ENCODE peak calls at places on chromosomes 12 and 14, in eight cellular contexts. F is A549, O is fibroblast of mammary gland, L is GM06990, Q is WERI-Rb-1, N is K562, V is fibroblast of the aortic adventitia, J is AG04450. B is an unnamed sample.

GRCh38 chr14:32417956-32418552 is 89.0 kb downstream of the AKAP6 start:
- DNase-seq in F (peak), O (peak), L (no peak), Q (no peak), N (peak), V (peak), J (no peak), B (no peak)

GRCh38 chr12:77357654-77358053 is 292.3 kb upstream of the E2F7 start:
- DNase-seq in F (no peak), O (no peak), L (no peak), Q (no peak), N (no peak), V (no peak), J (no peak), B (no peak)

GRCh38 chr12:13270817-13271216 is 74.3 kb downstream of the EMP1 start:
- DNase-seq in F (no peak), O (no peak), L (no peak), Q (no peak), N (no peak), V (no peak), J (no peak), B (no peak)

GRCh38 chr14:67487937-67488893 is at the start of gene TMEM229B:
- DNase-seq in F (no peak), O (no peak), L (peak), Q (no peak), N (no peak), V (no peak), J (no peak), B (no peak)

GRCh38 chr12:109421355-109422087 is 55.6 kb downstream of the KCTD10 start:
- DNase-seq in F (no peak), O (no peak), L (no peak), Q (no peak), N (no peak), V (peak), J (no peak), B (no peak)

GRCh38 chr14:69171569-69171968 is 18.6 kb upstream of the DCAF5 start:
- DNase-seq in F (no peak), O (no peak), L (no peak), Q (peak), N (no peak), V (no peak), J (no peak), B (no peak)

GRCh38 chr12:27057543-27057942 is 24.8 kb downstream of the C12orf71 start:
- DNase-seq in F (no peak), O (no peak), L (no peak), Q (no peak), N (no peak), V (no peak), J (no peak), B (no peak)

GRCh38 chr12:115201928-115202327 is 518.0 kb upstream of the TBX3 start:
- DNase-seq in F (peak), O (no peak), L (no peak), Q (no peak), N (no peak), V (no peak), J (no peak), B (no peak)

GRCh38 chr12:15527201-15527782 is 205.0 kb downstream of the PTPRO start:
- DNase-seq in F (peak), O (peak), L (no peak), Q (peak), N (no peak), V (peak), J (no peak), B (peak)

GRCh38 chr14:25116607-25117006 is 66.7 kb upstream of the STXBP6 start:
- DNase-seq in F (no peak), O (no peak), L (no peak), Q (no peak), N (no peak), V (peak), J (no peak), B (no peak)

GRCh38 chr12:78359530-78359929 is 505.0 kb upstream of the SYT1 start:
- DNase-seq in F (no peak), O (peak), L (no peak), Q (no peak), N (no peak), V (peak), J (no peak), B (peak)

GRCh38 chr12:92595663-92596062 is 107.1 kb upstream of the PLEKHG7 start:
- DNase-seq in F (no peak), O (no peak), L (no peak), Q (no peak), N (no peak), V (no peak), J (no peak), B (no peak)

GRCh38 chr14:88364710-88365413 is 20.6 kb upstream of the SPATA7 start:
- DNase-seq in F (no peak), O (no peak), L (no peak), Q (no peak), N (no peak), V (no peak), J (no peak), B (no peak)

GRCh38 chr14:68367444-68368014 is 425.3 kb downstream of the ZFP36L1 start:
- DNase-seq in F (no peak), O (no peak), L (no peak), Q (no peak), N (no peak), V (no peak), J (no peak), B (no peak)

GRCh38 chr14:65415613-65416012 is 3.1 kb downstream of the FUT8 start:
- DNase-seq in F (no peak), O (no peak), L (no peak), Q (no peak), N (no peak), V (no peak), J (no peak), B (no peak)

GRCh38 chr12:87439990-87440827 is 589.0 kb downstream of the C12orf50 start:
- DNase-seq in F (peak), O (peak), L (no peak), Q (no peak), N (no peak), V (peak), J (peak), B (peak)

GRCh38 chr12:113844495-113845175 is 121.5 kb downstream of the RBM19 start:
- DNase-seq in F (no peak), O (no peak), L (no peak), Q (no peak), N (no peak), V (no peak), J (no peak), B (no peak)

GRCh38 chr12:53862831-53863230 is 75.8 kb upstream of the HOXC13 start:
- DNase-seq in F (peak), O (peak), L (no peak), Q (no peak), N (no peak), V (peak), J (no peak), B (no peak)

GRCh38 chr14:102900631-102901571 is 21.6 kb upstream of the AMN start:
- DNase-seq in F (no peak), O (no peak), L (peak), Q (no peak), N (no peak), V (no peak), J (no peak), B (no peak)

GRCh38 chr14:58637040-58637390 is 747 bp upstream of the DACT1 start:
- DNase-seq in F (peak), O (peak), L (no peak), Q (no peak), N (no peak), V (peak), J (peak), B (peak)

GRCh38 chr12:50072198-50072907 is 12.8 kb upstream of the SMARCD1 start:
- DNase-seq in F (no peak), O (no peak), L (no peak), Q (no peak), N (peak), V (no peak), J (no peak), B (no peak)

GRCh38 chr14:39430762-39431415 is 1.3 kb downstream of the FBXO33 start:
- DNase-seq in F (peak), O (peak), L (no peak), Q (peak), N (peak), V (peak), J (no peak), B (no peak)

GRCh38 chr14:65211341-65211987 is 109.1 kb upstream of the MAX start:
- DNase-seq in F (peak), O (peak), L (no peak), Q (no peak), N (peak), V (peak), J (peak), B (peak)

GRCh38 chr14:24135584-24135833 is 485 bp upstream of the PSME1 start:
- DNase-seq in F (no peak), O (no peak), L (no peak), Q (no peak), N (no peak), V (no peak), J (no peak), B (no peak)

GRCh38 chr12:62801796-62802195 is 133.2 kb downstream of the PPM1H start:
- DNase-seq in F (no peak), O (no peak), L (no peak), Q (no peak), N (no peak), V (no peak), J (no peak), B (no peak)

GRCh38 chr12:130628304-130628703 is 87.8 kb downstream of the RIMBP2 start:
- DNase-seq in F (no peak), O (no peak), L (no peak), Q (no peak), N (no peak), V (no peak), J (no peak), B (no peak)

GRCh38 chr12:120043421-120043820 is 54.4 kb downstream of the BICDL1 start:
- DNase-seq in F (no peak), O (no peak), L (no peak), Q (peak), N (no peak), V (no peak), J (no peak), B (no peak)

GRCh38 chr14:61607570-61608244 is 87.6 kb upstream of the HIF1A start:
- DNase-seq in F (no peak), O (no peak), L (no peak), Q (no peak), N (no peak), V (no peak), J (no peak), B (no peak)

GRCh38 chr12:113030875-113031525 is 25.5 kb upstream of the DTX1 start:
- DNase-seq in F (peak), O (peak), L (peak), Q (peak), N (peak), V (peak), J (no peak), B (peak)

GRCh38 chr14:20986811-20987210 is 3.0 kb upstream of the METTL17 start:
- DNase-seq in F (peak), O (peak), L (no peak), Q (no peak), N (peak), V (peak), J (peak), B (peak)

GRCh38 chr12:442235-442884 is 17.4 kb upstream of the B4GALNT3 start:
- DNase-seq in F (peak), O (peak), L (no peak), Q (peak), N (peak), V (peak), J (peak), B (peak)

GRCh38 chr12:11795192-11795909 is 145.9 kb downstream of the ETV6 start:
- DNase-seq in F (no peak), O (no peak), L (no peak), Q (no peak), N (no peak), V (no peak), J (no peak), B (no peak)

GRCh38 chr12:95815635-95816212 is 25.2 kb upstream of the NTN4 start:
- DNase-seq in F (peak), O (peak), L (no peak), Q (no peak), N (peak), V (peak), J (no peak), B (no peak)

GRCh38 chr12:21828779-21829178 is 54.3 kb upstream of the KCNJ8 start:
- DNase-seq in F (no peak), O (peak), L (no peak), Q (no peak), N (no peak), V (peak), J (no peak), B (no peak)

GRCh38 chr12:68406134-68406576 is 74.0 kb upstream of the MDM1 start:
- DNase-seq in F (peak), O (peak), L (no peak), Q (peak), N (peak), V (peak), J (peak), B (peak)
- TF ChIP-seq CTCF in F (no peak), O (peak), L (no peak), Q (peak), N (peak), V (peak), J (peak), B (peak)

DNA sequence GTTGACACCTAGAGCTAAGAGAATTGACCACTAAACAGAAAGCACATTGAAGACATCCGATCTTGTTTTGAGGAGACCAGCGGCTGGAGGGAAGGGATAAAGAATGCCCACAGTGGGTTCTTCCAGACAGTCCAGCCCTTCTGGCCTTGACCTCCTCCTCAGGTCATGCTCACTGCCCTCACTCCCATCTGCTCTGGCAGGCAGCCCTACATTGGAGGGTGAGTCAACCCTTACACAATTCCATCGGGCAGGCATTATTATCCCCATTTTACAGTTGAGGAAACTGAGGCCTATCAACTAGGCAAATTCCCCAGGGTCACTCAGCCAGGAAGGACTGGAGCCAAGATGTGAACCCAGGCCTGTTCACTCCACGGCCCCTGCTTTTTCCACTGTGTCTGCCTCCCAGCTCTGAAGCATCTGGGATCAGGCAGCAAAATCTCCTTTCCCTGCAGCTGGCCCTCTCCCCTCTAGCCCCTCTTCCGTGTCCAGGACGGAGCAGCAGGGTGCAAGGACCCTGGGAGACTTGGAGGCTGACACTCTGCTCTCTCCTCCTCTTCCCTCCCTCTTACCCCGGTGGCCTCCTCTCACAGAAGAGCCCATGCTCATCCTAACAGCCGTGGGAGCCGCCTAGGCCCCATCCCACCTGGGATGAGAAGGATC is 5.3 kb downstream of the SCNN1A start:
- DNase-seq in F (peak), O (peak), L (no peak), Q (no peak), N (no peak), V (no peak), J (no peak), B (no peak)
- H3K4me3 ChIP-seq in F (no peak), O (no peak), L (no peak), Q (no peak), N (no peak), V (no peak), J (no peak), B (no peak)

GRCh38 chr14:63203618-63204406 is 431 bp upstream of the RHOJ start:
- DNase-seq in F (peak), O (peak), L (no peak), Q (peak), N (peak), V (peak), J (peak), B (peak)
- TF ChIP-seq CTCF in F (no peak), O (peak), L (no peak), Q (no peak), N (no peak), V (peak), J (peak), B (peak)

DNA sequence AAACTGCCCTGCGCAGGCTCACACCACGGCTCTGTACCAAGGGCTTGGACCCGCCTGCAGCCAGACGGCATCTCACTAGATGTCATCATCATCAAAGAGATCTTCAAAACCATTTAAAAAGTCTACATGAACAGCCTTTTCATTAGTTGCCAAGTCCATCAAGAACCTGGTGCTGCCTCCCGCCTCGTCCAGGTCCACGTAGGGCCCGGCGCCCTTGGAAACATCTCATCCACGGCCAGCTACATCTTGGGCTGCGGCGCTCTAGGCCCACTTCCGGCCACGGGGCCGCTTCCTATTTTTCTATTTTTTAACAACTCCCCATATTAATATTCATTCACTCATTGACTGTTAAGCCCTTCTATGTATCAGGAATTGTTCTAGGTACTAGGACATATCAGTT is 7.4 kb upstream of the GNPNAT1 start:
- DNase-seq in F (no peak), O (no peak), L (no peak), Q (no peak), N (no peak), V (no peak), J (no peak), B (no peak)
- H3K4me3 ChIP-seq in F (no peak), O (no peak), L (no peak), Q (no peak), N (no peak), V (no peak), J (no peak), B (no peak)

DNA sequence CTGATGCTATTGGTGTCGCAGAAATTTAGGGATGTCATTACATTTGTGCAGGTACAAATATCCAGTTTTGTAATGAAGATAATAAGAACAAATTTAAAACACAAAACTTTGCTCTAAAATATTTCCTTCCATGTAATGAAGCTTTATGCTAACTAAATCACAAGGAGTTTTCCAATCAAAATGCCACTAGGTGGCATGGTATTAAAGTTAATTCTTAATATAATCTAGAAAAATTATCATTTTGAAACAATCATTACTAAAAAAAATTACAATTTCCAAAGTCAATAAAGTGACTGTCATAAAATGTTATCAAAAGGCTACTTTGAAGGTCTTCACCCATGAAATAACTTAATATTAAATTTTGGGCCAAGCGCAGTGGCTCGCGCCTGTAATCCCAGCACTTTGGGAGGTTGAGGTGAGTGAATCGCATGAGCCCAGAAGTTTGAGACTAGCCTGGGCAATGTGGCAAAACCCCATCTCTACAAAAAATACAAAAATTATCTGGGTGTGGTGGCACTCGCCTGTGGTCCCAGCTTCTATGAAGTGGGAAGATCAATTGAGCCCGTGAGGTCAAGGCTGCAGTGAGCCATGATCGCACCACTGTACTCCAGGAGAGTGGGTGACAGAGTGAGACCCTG is 77.4 kb downstream of the KIF21A start:
- DNase-seq in F (no peak), O (peak), L (no peak), Q (no peak), N (no peak), V (peak), J (no peak), B (no peak)
- TF ChIP-seq CTCF in F (peak), O (peak), L (no peak), Q (no peak), N (no peak), V (peak), J (no peak), B (no peak)

DNA sequence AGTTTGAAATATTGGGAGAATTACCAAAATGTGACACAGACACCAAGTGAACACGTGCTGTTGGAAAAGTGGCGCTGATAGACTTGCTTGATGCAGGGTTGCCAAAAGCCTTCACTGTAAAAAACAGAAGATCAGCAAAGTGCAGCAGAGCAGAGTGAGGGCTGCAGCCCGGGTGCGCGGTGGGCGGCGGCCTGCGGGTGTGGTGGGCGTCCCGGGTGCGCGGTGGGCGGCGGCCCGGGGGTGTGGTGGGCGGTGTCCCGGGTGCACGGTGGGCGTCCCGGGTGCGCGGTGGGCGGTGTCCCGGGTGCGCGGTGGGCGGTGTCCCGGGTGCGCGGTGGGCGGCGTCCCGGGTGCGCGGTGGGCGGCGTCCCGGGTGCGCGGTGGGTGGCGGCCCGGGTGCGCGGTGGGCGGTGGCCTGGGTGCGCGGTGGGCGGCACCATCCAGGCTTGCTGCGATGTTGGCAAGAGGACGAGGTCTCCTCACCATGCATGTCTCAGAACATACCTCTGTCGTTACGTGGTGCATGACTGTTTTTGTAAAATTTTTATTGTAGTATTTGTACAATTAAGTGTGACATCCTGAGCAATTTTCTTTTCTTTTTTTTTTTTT is 34.1 kb upstream of the TEX22 start:
- DNase-seq in F (no peak), O (peak), L (no peak), Q (peak), N (peak), V (peak), J (peak), B (no peak)
- H3K4me3 ChIP-seq in F (no peak), O (no peak), L (no peak), Q (no peak), N (no peak), V (peak), J (peak), B (peak)

DNA sequence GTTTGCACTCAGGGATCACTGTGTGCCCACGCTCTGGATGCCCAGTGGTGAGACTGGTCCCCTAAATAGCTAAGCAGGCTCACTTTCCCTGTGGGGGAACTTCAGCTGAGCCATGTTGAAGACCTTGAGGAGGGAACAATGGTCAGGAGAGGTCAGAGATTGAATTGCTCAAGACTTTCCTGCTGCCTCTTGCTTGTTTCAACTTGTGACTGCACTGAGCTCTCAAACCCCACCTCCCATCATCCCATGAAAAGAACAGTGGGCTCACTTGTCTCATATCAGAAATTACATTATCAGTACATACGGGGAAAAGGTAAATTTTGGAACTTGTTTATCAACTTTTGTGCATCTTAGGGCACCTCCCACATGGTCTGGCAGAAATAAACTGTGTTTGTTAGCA is 14.9 kb upstream of the SERPINA1 start:
- DNase-seq in F (no peak), O (no peak), L (no peak), Q (no peak), N (no peak), V (no peak), J (no peak), B (no peak)
- TF ChIP-seq CTCF in F (no peak), O (no peak), L (no peak), Q (no peak), N (no peak), V (no peak), J (no peak), B (no peak)

GRCh38 chr12:69589082-69589481 is 3.8 kb downstream of the CCT2 start:
- DNase-seq in F (no peak), O (no peak), L (no peak), Q (no peak), N (no peak), V (no peak), J (no peak), B (no peak)

GRCh38 chr12:69585189-69586062 is at the start of gene CCT2:
- DNase-seq in F (peak), O (peak), L (peak), Q (peak), N (peak), V (peak), J (peak), B (peak)

GRCh38 chr12:69583203-69583602 is 2.1 kb upstream of the CCT2 start:
- DNase-seq in F (no peak), O (no peak), L (no peak), Q (peak), N (peak), V (no peak), J (no peak), B (no peak)

GRCh38 chr12:69588527-69588926 is 3.3 kb downstream of the CCT2 start:
- DNase-seq in F (no peak), O (no peak), L (no peak), Q (no peak), N (no peak), V (no peak), J (no peak), B (no peak)
- H3K4me3 ChIP-seq in F (no peak), O (no peak), L (no peak), Q (no peak), N (no peak), V (no peak), J (no peak), B (no peak)

B was measured in astrocyte of the cerebellum.